ENCODE peak calls at places on chromosomes 3 and 15, in five cellular contexts. One of them, this sample, is unnamed.

GRCh38 chr15:38134252-38134651 is 118.4 kb upstream of the SPRED1 start:
- DNase-seq in naive thymus-derived CD4-positive, alpha-beta T cell: no peak
- DNase-seq in astrocyte: no peak
- DNase-seq in GM23338: no peak
- DNase-seq in fibroblast of lung: no peak
- DNase-seq in this sample: no peak

GRCh38 chr15:31484986-31485385 is 158.4 kb downstream of the KLF13 start:
- DNase-seq in naive thymus-derived CD4-positive, alpha-beta T cell: no peak
- DNase-seq in fibroblast of lung: no peak
- DNase-seq in astrocyte: no peak
- DNase-seq in GM23338: no peak
- DNase-seq in this sample: no peak

GRCh38 chr3:139423232-139423631 is 33.8 kb upstream of the COPB2 start:
- DNase-seq in astrocyte: no peak
- DNase-seq in GM23338: no peak
- DNase-seq in naive thymus-derived CD4-positive, alpha-beta T cell: no peak
- DNase-seq in fibroblast of lung: no peak
- DNase-seq in this sample: no peak

GRCh38 chr15:34049096-34049495 is 10.1 kb upstream of the AVEN start:
- DNase-seq in astrocyte: peak
- DNase-seq in fibroblast of lung: peak
- DNase-seq in GM23338: no peak
- DNase-seq in naive thymus-derived CD4-positive, alpha-beta T cell: no peak
- DNase-seq in this sample: no peak

GRCh38 chr3:36192901-36193300 is 187.4 kb upstream of the STAC start:
- DNase-seq in fibroblast of lung: no peak
- DNase-seq in astrocyte: no peak
- DNase-seq in naive thymus-derived CD4-positive, alpha-beta T cell: no peak
- DNase-seq in GM23338: no peak
- DNase-seq in this sample: no peak

GRCh38 chr3:157572559-157573270 is 69.5 kb upstream of the VEPH1 start:
- DNase-seq in fibroblast of lung: peak
- DNase-seq in naive thymus-derived CD4-positive, alpha-beta T cell: no peak
- DNase-seq in GM23338: peak
- DNase-seq in astrocyte: peak
- DNase-seq in this sample: peak

GRCh38 chr3:185253645-185254410 is at the start of gene EHHADH:
- DNase-seq in astrocyte: peak
- DNase-seq in fibroblast of lung: peak
- DNase-seq in GM23338: peak
- DNase-seq in naive thymus-derived CD4-positive, alpha-beta T cell: peak
- DNase-seq in this sample: peak

GRCh38 chr15:77461486-77461885 is 40.8 kb downstream of the HMG20A start:
- DNase-seq in GM23338: no peak
- DNase-seq in naive thymus-derived CD4-positive, alpha-beta T cell: no peak
- DNase-seq in astrocyte: peak
- DNase-seq in fibroblast of lung: peak
- DNase-seq in this sample: no peak

GRCh38 chr3:9948586-9948985 is 3.6 kb downstream of the PRRT3 start:
- DNase-seq in GM23338: no peak
- DNase-seq in fibroblast of lung: no peak
- DNase-seq in naive thymus-derived CD4-positive, alpha-beta T cell: no peak
- DNase-seq in astrocyte: no peak
- DNase-seq in this sample: no peak

GRCh38 chr3:64505419-64505818 is 182.4 kb downstream of the ADAMTS9 start:
- DNase-seq in GM23338: no peak
- DNase-seq in naive thymus-derived CD4-positive, alpha-beta T cell: no peak
- DNase-seq in fibroblast of lung: no peak
- DNase-seq in astrocyte: no peak
- DNase-seq in this sample: no peak

GRCh38 chr3:132623646-132624045 is 26.6 kb downstream of the ACKR4 start:
- DNase-seq in astrocyte: no peak
- DNase-seq in fibroblast of lung: no peak
- DNase-seq in naive thymus-derived CD4-positive, alpha-beta T cell: peak
- DNase-seq in GM23338: no peak
- DNase-seq in this sample: no peak

GRCh38 chr15:75082689-75083088 is 59.3 kb downstream of the PPCDC start:
- DNase-seq in fibroblast of lung: no peak
- DNase-seq in naive thymus-derived CD4-positive, alpha-beta T cell: no peak
- DNase-seq in GM23338: no peak
- DNase-seq in astrocyte: no peak
- DNase-seq in this sample: no peak

GRCh38 chr3:154389861-154390260 is 40.1 kb downstream of the GPR149 start:
- DNase-seq in fibroblast of lung: no peak
- DNase-seq in naive thymus-derived CD4-positive, alpha-beta T cell: no peak
- DNase-seq in astrocyte: no peak
- DNase-seq in GM23338: no peak
- DNase-seq in this sample: no peak

GRCh38 chr15:67198157-67198754 is 56.2 kb downstream of the AAGAB start:
- DNase-seq in astrocyte: no peak
- DNase-seq in naive thymus-derived CD4-positive, alpha-beta T cell: no peak
- DNase-seq in GM23338: no peak
- DNase-seq in fibroblast of lung: no peak
- DNase-seq in this sample: peak

GRCh38 chr3:127858477-127858876 is 36.2 kb upstream of the MGLL start:
- DNase-seq in astrocyte: no peak
- DNase-seq in naive thymus-derived CD4-positive, alpha-beta T cell: no peak
- DNase-seq in GM23338: no peak
- DNase-seq in fibroblast of lung: no peak
- DNase-seq in this sample: no peak

GRCh38 chr15:73902121-73903020 is 23.9 kb upstream of the LOXL1 start:
- DNase-seq in astrocyte: no peak
- DNase-seq in fibroblast of lung: no peak
- DNase-seq in GM23338: no peak
- DNase-seq in naive thymus-derived CD4-positive, alpha-beta T cell: no peak
- DNase-seq in this sample: no peak

GRCh38 chr15:101020945-101021344 is 101.8 kb downstream of the LRRK1 start:
- DNase-seq in fibroblast of lung: no peak
- DNase-seq in naive thymus-derived CD4-positive, alpha-beta T cell: no peak
- DNase-seq in astrocyte: no peak
- DNase-seq in GM23338: no peak
- DNase-seq in this sample: no peak

GRCh38 chr3:12727481-12727880 is 31.6 kb downstream of the TMEM40 start:
- DNase-seq in astrocyte: no peak
- DNase-seq in fibroblast of lung: no peak
- DNase-seq in naive thymus-derived CD4-positive, alpha-beta T cell: no peak
- DNase-seq in GM23338: no peak
- DNase-seq in this sample: no peak

GRCh38 chr3:141444586-141445285 is 42.1 kb upstream of the RASA2 start:
- DNase-seq in astrocyte: peak
- DNase-seq in GM23338: no peak
- DNase-seq in naive thymus-derived CD4-positive, alpha-beta T cell: no peak
- DNase-seq in fibroblast of lung: peak
- DNase-seq in this sample: no peak

GRCh38 chr3:195076981-195077610 is 193.9 kb downstream of the XXYLT1 start:
- DNase-seq in fibroblast of lung: no peak
- DNase-seq in naive thymus-derived CD4-positive, alpha-beta T cell: no peak
- DNase-seq in GM23338: no peak
- DNase-seq in astrocyte: no peak
- DNase-seq in this sample: no peak

GRCh38 chr3:52025453-52025852 is 29.8 kb upstream of the RPL29 start:
- DNase-seq in GM23338: no peak
- DNase-seq in fibroblast of lung: no peak
- DNase-seq in astrocyte: no peak
- DNase-seq in naive thymus-derived CD4-positive, alpha-beta T cell: no peak
- DNase-seq in this sample: no peak

GRCh38 chr3:84820906-84821305 is 137.9 kb upstream of the CADM2 start:
- DNase-seq in fibroblast of lung: no peak
- DNase-seq in naive thymus-derived CD4-positive, alpha-beta T cell: no peak
- DNase-seq in GM23338: no peak
- DNase-seq in astrocyte: no peak
- DNase-seq in this sample: no peak

GRCh38 chr15:85993116-85993515 is 86.6 kb upstream of the AGBL1 start:
- DNase-seq in naive thymus-derived CD4-positive, alpha-beta T cell: no peak
- DNase-seq in GM23338: no peak
- DNase-seq in fibroblast of lung: peak
- DNase-seq in astrocyte: peak
- DNase-seq in this sample: no peak

GRCh38 chr3:19967208-19967607 is 20.3 kb downstream of the RAB5A start:
- DNase-seq in astrocyte: no peak
- DNase-seq in fibroblast of lung: no peak
- DNase-seq in GM23338: no peak
- DNase-seq in naive thymus-derived CD4-positive, alpha-beta T cell: no peak
- DNase-seq in this sample: no peak

GRCh38 chr3:47534021-47534454 is 20.5 kb upstream of the ELP6 start:
- DNase-seq in naive thymus-derived CD4-positive, alpha-beta T cell: no peak
- DNase-seq in fibroblast of lung: no peak
- DNase-seq in GM23338: no peak
- DNase-seq in astrocyte: no peak
- DNase-seq in this sample: no peak

GRCh38 chr3:134600166-134600670 is 50.6 kb downstream of the KY start:
- DNase-seq in naive thymus-derived CD4-positive, alpha-beta T cell: no peak
- DNase-seq in GM23338: no peak
- DNase-seq in astrocyte: peak
- DNase-seq in fibroblast of lung: peak
- DNase-seq in this sample: no peak

GRCh38 chr3:31116651-31117050 is 222.2 kb upstream of the GADL1 start:
- DNase-seq in fibroblast of lung: peak
- DNase-seq in GM23338: no peak
- DNase-seq in astrocyte: peak
- DNase-seq in naive thymus-derived CD4-positive, alpha-beta T cell: no peak
- DNase-seq in this sample: no peak

GRCh38 chr3:178507507-178508442 is 28.5 kb upstream of the KCNMB2 start:
- DNase-seq in naive thymus-derived CD4-positive, alpha-beta T cell: no peak
- DNase-seq in astrocyte: no peak
- DNase-seq in fibroblast of lung: no peak
- DNase-seq in GM23338: no peak
- DNase-seq in this sample: no peak

GRCh38 chr3:124118397-124118796 is 126.5 kb upstream of the ROPN1 start:
- DNase-seq in GM23338: no peak
- DNase-seq in naive thymus-derived CD4-positive, alpha-beta T cell: no peak
- DNase-seq in astrocyte: no peak
- DNase-seq in fibroblast of lung: peak
- DNase-seq in this sample: no peak

GRCh38 chr3:30680789-30681188 is 74.4 kb downstream of the TGFBR2 start:
- DNase-seq in astrocyte: peak
- DNase-seq in fibroblast of lung: peak
- DNase-seq in naive thymus-derived CD4-positive, alpha-beta T cell: no peak
- DNase-seq in GM23338: no peak
- DNase-seq in this sample: no peak

GRCh38 chr3:65548848-65549625 is 489.7 kb downstream of the MAGI1 start:
- DNase-seq in fibroblast of lung: peak
- DNase-seq in astrocyte: no peak
- DNase-seq in naive thymus-derived CD4-positive, alpha-beta T cell: no peak
- DNase-seq in GM23338: peak
- DNase-seq in this sample: no peak

GRCh38 chr3:149401215-149401925 is 23.9 kb upstream of the TM4SF1 start:
- DNase-seq in astrocyte: peak
- DNase-seq in GM23338: no peak
- DNase-seq in fibroblast of lung: peak
- DNase-seq in naive thymus-derived CD4-positive, alpha-beta T cell: no peak
- DNase-seq in this sample: no peak

GRCh38 chr15:32029409-32029861 is 880 bp upstream of the CHRNA7 start:
- DNase-seq in GM23338: peak
- DNase-seq in fibroblast of lung: no peak
- DNase-seq in naive thymus-derived CD4-positive, alpha-beta T cell: no peak
- DNase-seq in astrocyte: no peak
- DNase-seq in this sample: no peak

GRCh38 chr3:30308131-30308530 is 298.3 kb upstream of the TGFBR2 start:
- DNase-seq in fibroblast of lung: peak
- DNase-seq in astrocyte: no peak
- DNase-seq in GM23338: no peak
- DNase-seq in naive thymus-derived CD4-positive, alpha-beta T cell: no peak
- DNase-seq in this sample: no peak

GRCh38 chr3:158167737-158168469 is 58.0 kb downstream of the RSRC1 start:
- DNase-seq in naive thymus-derived CD4-positive, alpha-beta T cell: no peak
- DNase-seq in fibroblast of lung: peak
- DNase-seq in GM23338: no peak
- DNase-seq in astrocyte: peak
- DNase-seq in this sample: no peak

GRCh38 chr3:31635586-31635985 is 102.9 kb downstream of the STT3B start:
- DNase-seq in naive thymus-derived CD4-positive, alpha-beta T cell: no peak
- DNase-seq in GM23338: no peak
- DNase-seq in astrocyte: no peak
- DNase-seq in fibroblast of lung: peak
- DNase-seq in this sample: no peak

GRCh38 chr3:79766474-79767193 is 1.2 kb downstream of the ROBO1 start:
- DNase-seq in astrocyte: no peak
- DNase-seq in naive thymus-derived CD4-positive, alpha-beta T cell: no peak
- DNase-seq in fibroblast of lung: peak
- DNase-seq in GM23338: peak
- DNase-seq in this sample: no peak
- H3K4me3 ChIP-seq in astrocyte: peak
- H3K4me3 ChIP-seq in naive thymus-derived CD4-positive, alpha-beta T cell: no peak
- H3K4me3 ChIP-seq in fibroblast of lung: no peak
- H3K4me3 ChIP-seq in GM23338: peak
- H3K4me3 ChIP-seq in this sample: no peak

GRCh38 chr3:106341090-106341489 is 472.3 kb upstream of the CBLB start:
- DNase-seq in naive thymus-derived CD4-positive, alpha-beta T cell: no peak
- DNase-seq in fibroblast of lung: no peak
- DNase-seq in astrocyte: no peak
- DNase-seq in GM23338: no peak
- DNase-seq in this sample: no peak
- H3K4me3 ChIP-seq in naive thymus-derived CD4-positive, alpha-beta T cell: no peak
- H3K4me3 ChIP-seq in fibroblast of lung: peak
- H3K4me3 ChIP-seq in astrocyte: no peak
- H3K4me3 ChIP-seq in GM23338: no peak
- H3K4me3 ChIP-seq in this sample: no peak

DNA sequence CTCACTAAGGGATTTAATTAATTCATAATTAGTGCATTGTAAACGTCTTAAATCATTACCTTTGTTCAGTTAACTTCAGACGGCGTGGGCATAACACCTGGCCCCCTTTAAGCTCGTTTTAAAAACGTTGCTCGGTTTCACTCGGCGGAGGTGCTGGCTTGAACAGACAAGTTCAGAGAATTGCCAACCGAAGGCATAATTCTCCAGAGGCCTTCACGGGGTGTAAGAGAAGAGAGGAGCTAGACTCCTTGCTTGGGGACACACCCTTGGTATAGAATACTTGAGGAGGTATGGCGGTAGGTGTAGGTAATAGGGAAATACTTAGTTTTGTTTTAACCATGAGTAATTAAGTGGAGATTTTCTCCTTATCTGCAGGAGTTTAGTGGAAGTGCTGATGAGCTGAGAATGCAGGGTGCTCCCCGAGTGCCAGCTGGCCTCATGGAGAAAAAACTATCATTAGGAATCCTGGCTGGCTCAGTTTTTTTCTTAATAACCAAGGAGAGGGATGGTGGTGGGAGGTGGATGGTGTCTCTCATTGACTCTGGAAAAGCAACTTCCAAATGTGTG is 947 bp downstream of the FBXL2 start:
- DNase-seq in naive thymus-derived CD4-positive, alpha-beta T cell: no peak
- DNase-seq in GM23338: peak
- DNase-seq in astrocyte: no peak
- DNase-seq in fibroblast of lung: peak
- DNase-seq in this sample: no peak
- H3K4me3 ChIP-seq in naive thymus-derived CD4-positive, alpha-beta T cell: no peak
- H3K4me3 ChIP-seq in GM23338: peak
- H3K4me3 ChIP-seq in astrocyte: peak
- H3K4me3 ChIP-seq in fibroblast of lung: peak
- H3K4me3 ChIP-seq in this sample: no peak

GRCh38 chr15:70258369-70259029 is 160.8 kb upstream of the TLE3 start:
- DNase-seq in fibroblast of lung: peak
- DNase-seq in GM23338: no peak
- DNase-seq in naive thymus-derived CD4-positive, alpha-beta T cell: peak
- DNase-seq in astrocyte: peak
- DNase-seq in this sample: peak
- H3K4me3 ChIP-seq in fibroblast of lung: no peak
- H3K4me3 ChIP-seq in GM23338: no peak
- H3K4me3 ChIP-seq in naive thymus-derived CD4-positive, alpha-beta T cell: peak
- H3K4me3 ChIP-seq in astrocyte: no peak
- H3K4me3 ChIP-seq in this sample: no peak

GRCh38 chr3:152300029-152300764 is 31.5 kb downstream of the MBNL1 start:
- DNase-seq in GM23338: no peak
- DNase-seq in astrocyte: no peak
- DNase-seq in naive thymus-derived CD4-positive, alpha-beta T cell: no peak
- DNase-seq in fibroblast of lung: no peak
- DNase-seq in this sample: no peak
- H3K4me3 ChIP-seq in GM23338: no peak
- H3K4me3 ChIP-seq in astrocyte: no peak
- H3K4me3 ChIP-seq in naive thymus-derived CD4-positive, alpha-beta T cell: no peak
- H3K4me3 ChIP-seq in fibroblast of lung: peak
- H3K4me3 ChIP-seq in this sample: peak